ENCODE peak calls at places on chromosome 10, in four cellular contexts. E is WTC11, S is HepG2, H is K562. Q is an unnamed sample.
A peak's percentile ranks its signal among the peaks of the same experiment; 100 is the strongest.

GRCh38 chr10:102612964-102613275 is 31.4 kb upstream of the TRIM8 start:
- DNase-seq in E (no peak), S (no peak), H (no peak), Q (no peak)

GRCh38 chr10:43370671-43371215 is 693 bp upstream of the FXYD4 start:
- DNase-seq in E (no peak), S (no peak), H (no peak), Q (no peak)

GRCh38 chr10:11724938-11725776 is 17.0 kb upstream of the ECHDC3 start:
- DNase-seq in E (no peak), S (peak; percentile 80), H (peak; percentile 81), Q (peak; percentile 65)

GRCh38 chr10:102227050-102227449 is 951 bp downstream of the ELOVL3 start:
- DNase-seq in E (no peak), S (peak; percentile 53), H (no peak), Q (no peak)

GRCh38 chr10:33706191-33706590 is 371.7 kb upstream of the NRP1 start:
- DNase-seq in E (no peak), S (no peak), H (no peak), Q (no peak)

GRCh38 chr10:108411181-108411580 is 1246.7 kb upstream of the SORCS1 start:
- DNase-seq in E (no peak), S (no peak), H (no peak), Q (no peak)

GRCh38 chr10:60594476-60595051 is 183.7 kb upstream of the CDK1 start:
- DNase-seq in E (no peak), S (no peak), H (no peak), Q (peak; percentile 20)

GRCh38 chr10:124025152-124025551 is 68.2 kb downstream of the CHST15 start:
- DNase-seq in E (no peak), S (no peak), H (no peak), Q (no peak)

GRCh38 chr10:42936580-42936979 is 140.3 kb upstream of the RET start:
- DNase-seq in E (no peak), S (no peak), H (no peak), Q (no peak)

DNA sequence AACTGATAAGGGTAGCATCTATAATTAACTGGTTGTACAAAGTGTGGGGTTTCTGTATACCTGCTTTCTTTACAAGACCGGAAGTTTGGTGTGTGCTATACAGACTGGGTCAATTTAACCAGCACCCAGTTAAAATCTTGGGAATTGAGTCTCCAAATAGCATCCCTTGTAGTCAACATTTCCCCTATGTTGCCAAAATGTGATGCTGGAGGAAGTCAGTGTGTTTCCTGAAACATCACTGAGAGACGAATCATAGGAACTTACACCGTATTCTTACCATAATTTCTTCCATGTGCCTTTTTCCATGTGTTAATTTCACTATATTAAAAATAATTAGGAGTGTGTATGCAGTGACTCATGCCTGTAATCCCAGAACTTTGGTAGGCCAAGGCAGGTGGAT is 1.7 kb downstream of the AKR1C4 start:
- DNase-seq in E (no peak), S (no peak), H (no peak), Q (no peak)
- TF ChIP-seq ELF4 in E (no peak), S (no peak), H (no peak), Q (no peak)

DNA sequence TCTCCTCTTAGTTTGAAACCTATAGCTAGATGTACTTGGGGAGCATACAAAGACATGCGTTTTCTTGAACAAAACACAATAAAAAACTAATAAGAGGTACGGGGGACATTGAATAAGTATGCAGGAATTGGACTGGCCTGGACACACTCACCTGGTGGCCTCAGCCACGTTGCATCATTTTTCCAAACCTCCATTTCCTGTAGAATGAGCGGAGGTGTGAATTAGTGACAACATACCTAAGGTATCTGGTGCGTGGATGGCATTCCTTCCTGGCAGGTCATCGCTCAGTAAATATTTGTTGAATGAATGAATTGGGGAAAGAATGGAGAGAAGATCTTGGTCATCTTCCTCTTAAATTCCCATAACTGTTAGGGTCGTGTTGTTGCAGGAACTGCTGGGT is 103.2 kb upstream of the CTBP2 start:
- DNase-seq in E (no peak), S (peak; percentile 5), H (no peak), Q (no peak)
- TF ChIP-seq ELF4 in E (no peak), S (no peak), H (no peak), Q (no peak)

GRCh38 chr10:97353945-97354344 is 19.4 kb upstream of the FRAT2 start:
- DNase-seq in E (no peak), S (no peak), H (no peak), Q (no peak)
- TF ChIP-seq ELF4 in E (no peak), S (no peak), H (no peak), Q (no peak)

DNA sequence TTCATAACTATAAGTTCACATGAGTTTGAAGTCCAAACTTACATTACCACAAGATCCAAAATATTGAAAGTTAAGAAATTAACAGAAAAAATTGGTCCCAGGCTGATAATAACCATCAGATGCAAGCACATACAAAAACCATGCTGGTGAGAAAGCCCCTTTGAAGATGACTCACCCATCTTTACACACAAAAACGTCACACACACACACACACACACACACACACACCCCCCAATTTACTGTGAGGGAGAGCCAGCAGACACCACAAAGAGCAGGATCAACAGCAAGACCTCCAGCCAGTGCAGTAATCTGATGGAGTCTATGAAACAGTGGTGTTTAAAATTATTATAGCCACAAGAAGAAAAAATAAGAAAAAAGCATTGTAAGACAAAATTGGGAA is 50.1 kb upstream of the DRGX start:
- DNase-seq in E (no peak), S (no peak), H (no peak), Q (no peak)
- TF ChIP-seq ELF4 in E (no peak), S (no peak), H (no peak), Q (no peak)

GRCh38 chr10:63554666-63555065 is 33.5 kb downstream of the REEP3 start:
- DNase-seq in E (no peak), S (no peak), H (no peak), Q (no peak)
- TF ChIP-seq ELF4 in E (no peak), S (no peak), H (no peak), Q (no peak)

Q was measured in HEK293T.